ENCODE peak calls at places on chromosomes 4 and X, in seven cellular contexts. One of them, this sample, is unnamed.

GRCh38 chrX:145816607-145817298 is 876 bp upstream of the SLITRK2 start:
- DNase-seq in choroid plexus epithelial cell: no peak
- DNase-seq in NCI-H460: no peak
- DNase-seq in GM03348: no peak
- DNase-seq in stimulated activated CD8-positive, alpha-beta memory T cell treated with anti-CD3 and anti-CD28 coated beads, Interleukin-7, amount 100 ng/mL, for 4 hours: no peak
- DNase-seq in endothelial cell: no peak
- DNase-seq in LoVo: no peak
- DNase-seq in this sample: no peak

GRCh38 chr4:88162636-88163035 is 4.2 kb upstream of the ABCG2 start:
- DNase-seq in stimulated activated CD8-positive, alpha-beta memory T cell treated with anti-CD3 and anti-CD28 coated beads, Interleukin-7, amount 100 ng/mL, for 4 hours: no peak
- DNase-seq in LoVo: no peak
- DNase-seq in NCI-H460: no peak
- DNase-seq in endothelial cell: no peak
- DNase-seq in GM03348: no peak
- DNase-seq in choroid plexus epithelial cell: no peak
- DNase-seq in this sample: no peak

GRCh38 chr4:41646862-41647261 is 101.7 kb downstream of the PHOX2B start:
- DNase-seq in LoVo: no peak
- DNase-seq in GM03348: no peak
- DNase-seq in endothelial cell: no peak
- DNase-seq in NCI-H460: no peak
- DNase-seq in choroid plexus epithelial cell: no peak
- DNase-seq in stimulated activated CD8-positive, alpha-beta memory T cell treated with anti-CD3 and anti-CD28 coated beads, Interleukin-7, amount 100 ng/mL, for 4 hours: no peak
- DNase-seq in this sample: no peak

GRCh38 chr4:119081943-119082342 is 53.7 kb upstream of the MYOZ2 start:
- DNase-seq in choroid plexus epithelial cell: no peak
- DNase-seq in NCI-H460: no peak
- DNase-seq in stimulated activated CD8-positive, alpha-beta memory T cell treated with anti-CD3 and anti-CD28 coated beads, Interleukin-7, amount 100 ng/mL, for 4 hours: no peak
- DNase-seq in GM03348: no peak
- DNase-seq in endothelial cell: no peak
- DNase-seq in LoVo: no peak
- DNase-seq in this sample: no peak

GRCh38 chr4:108080752-108081151 is 88.0 kb downstream of the LEF1 start:
- DNase-seq in stimulated activated CD8-positive, alpha-beta memory T cell treated with anti-CD3 and anti-CD28 coated beads, Interleukin-7, amount 100 ng/mL, for 4 hours: peak; percentile 23
- DNase-seq in LoVo: no peak
- DNase-seq in GM03348: no peak
- DNase-seq in NCI-H460: no peak
- DNase-seq in endothelial cell: no peak
- DNase-seq in choroid plexus epithelial cell: no peak
- DNase-seq in this sample: no peak

GRCh38 chr4:1714303-1715001 is 2.3 kb upstream of the SLBP start:
- DNase-seq in endothelial cell: no peak
- DNase-seq in LoVo: no peak
- DNase-seq in stimulated activated CD8-positive, alpha-beta memory T cell treated with anti-CD3 and anti-CD28 coated beads, Interleukin-7, amount 100 ng/mL, for 4 hours: no peak
- DNase-seq in GM03348: no peak
- DNase-seq in NCI-H460: no peak
- DNase-seq in choroid plexus epithelial cell: no peak
- DNase-seq in this sample: no peak

GRCh38 chr4:5030927-5031326 is 11.7 kb upstream of the CYTL1 start:
- DNase-seq in NCI-H460: no peak
- DNase-seq in endothelial cell: no peak
- DNase-seq in choroid plexus epithelial cell: no peak
- DNase-seq in LoVo: no peak
- DNase-seq in stimulated activated CD8-positive, alpha-beta memory T cell treated with anti-CD3 and anti-CD28 coated beads, Interleukin-7, amount 100 ng/mL, for 4 hours: no peak
- DNase-seq in GM03348: no peak
- DNase-seq in this sample: no peak

GRCh38 chr4:7956306-7957112 is 16.8 kb upstream of the AFAP1 start:
- DNase-seq in choroid plexus epithelial cell: no peak
- DNase-seq in LoVo: no peak
- DNase-seq in stimulated activated CD8-positive, alpha-beta memory T cell treated with anti-CD3 and anti-CD28 coated beads, Interleukin-7, amount 100 ng/mL, for 4 hours: no peak
- DNase-seq in NCI-H460: no peak
- DNase-seq in GM03348: peak; percentile 63
- DNase-seq in endothelial cell: no peak
- DNase-seq in this sample: peak; percentile 96

GRCh38 chr4:87843936-87844335 is 11.2 kb downstream of the MEPE start:
- DNase-seq in endothelial cell: no peak
- DNase-seq in GM03348: peak; percentile 72
- DNase-seq in choroid plexus epithelial cell: peak; percentile 65
- DNase-seq in NCI-H460: no peak
- DNase-seq in stimulated activated CD8-positive, alpha-beta memory T cell treated with anti-CD3 and anti-CD28 coated beads, Interleukin-7, amount 100 ng/mL, for 4 hours: no peak
- DNase-seq in LoVo: peak; percentile 36
- DNase-seq in this sample: peak; percentile 58

GRCh38 chrX:40170830-40171512 is 73.2 kb upstream of the BCOR start:
- DNase-seq in choroid plexus epithelial cell: no peak
- DNase-seq in stimulated activated CD8-positive, alpha-beta memory T cell treated with anti-CD3 and anti-CD28 coated beads, Interleukin-7, amount 100 ng/mL, for 4 hours: no peak
- DNase-seq in NCI-H460: no peak
- DNase-seq in endothelial cell: no peak
- DNase-seq in LoVo: peak; percentile 18
- DNase-seq in GM03348: peak; percentile 13
- DNase-seq in this sample: no peak

GRCh38 chr4:70734168-70734954 is 12.6 kb downstream of the RUFY3 start:
- DNase-seq in endothelial cell: no peak
- DNase-seq in NCI-H460: no peak
- DNase-seq in LoVo: peak; percentile 44
- DNase-seq in GM03348: peak; percentile 50
- DNase-seq in choroid plexus epithelial cell: peak; percentile 68
- DNase-seq in stimulated activated CD8-positive, alpha-beta memory T cell treated with anti-CD3 and anti-CD28 coated beads, Interleukin-7, amount 100 ng/mL, for 4 hours: peak; percentile 5
- DNase-seq in this sample: peak; percentile 61

GRCh38 chr4:133865606-133866327 is 335.8 kb downstream of the PABPC4L start:
- DNase-seq in endothelial cell: no peak
- DNase-seq in NCI-H460: peak; percentile 21
- DNase-seq in stimulated activated CD8-positive, alpha-beta memory T cell treated with anti-CD3 and anti-CD28 coated beads, Interleukin-7, amount 100 ng/mL, for 4 hours: no peak
- DNase-seq in LoVo: peak; percentile 53
- DNase-seq in choroid plexus epithelial cell: peak; percentile 98
- DNase-seq in GM03348: peak; percentile 41
- DNase-seq in this sample: peak; percentile 35

This sample was measured in foreskin melanocyte.